ENCODE peak calls at places on chromosomes 5 and 9, in five cellular contexts. P is pancreas, H is body of pancreas, J is upper lobe of left lung, Z is tibial artery. W is an unnamed sample.

GRCh38 chr5:145838276-145838675 is 3.1 kb upstream of the PRELID2 start:
- DNase-seq in P (no peak), H (peak), J (no peak), Z (no peak), W (no peak)

GRCh38 chr5:178422400-178422775 is 167.8 kb downstream of the COL23A1 start:
- DNase-seq in P (no peak), H (no peak), J (no peak), Z (no peak), W (no peak)

GRCh38 chr9:79817469-79818004 is 245.8 kb downstream of the TLE4 start:
- DNase-seq in P (no peak), H (no peak), J (no peak), Z (no peak), W (peak)

GRCh38 chr9:134328341-134328840 is 2.1 kb downstream of the RXRA start:
- DNase-seq in P (no peak), H (no peak), J (peak), Z (no peak), W (no peak)

GRCh38 chr9:129276486-129277260 is 98.6 kb upstream of the IER5L start:
- DNase-seq in P (no peak), H (no peak), J (peak), Z (peak), W (no peak)

GRCh38 chr5:24065786-24066185 is 558.4 kb downstream of the PRDM9 start:
- DNase-seq in P (no peak), H (no peak), J (no peak), Z (no peak), W (no peak)

GRCh38 chr9:14910178-14910805 is at the start of gene FREM1:
- DNase-seq in P (peak), H (peak), J (no peak), Z (peak), W (no peak)

GRCh38 chr5:36252722-36253340 is 11.1 kb upstream of the NADK2 start:
- DNase-seq in P (no peak), H (no peak), J (no peak), Z (no peak), W (no peak)

GRCh38 chr9:134066923-134067851 is 639 bp downstream of the BRD3 start:
- DNase-seq in P (peak), H (peak), J (no peak), Z (peak), W (peak)

GRCh38 chr5:42636425-42636824 is 120.2 kb upstream of the CCDC152 start:
- DNase-seq in P (no peak), H (no peak), J (no peak), Z (no peak), W (no peak)

GRCh38 chr9:34611251-34611810 is 566 bp downstream of the RPP25L start:
- DNase-seq in P (no peak), H (no peak), J (no peak), Z (no peak), W (no peak)

GRCh38 chr5:79086116-79086515 is 16.5 kb downstream of the BHMT2 start:
- DNase-seq in P (no peak), H (no peak), J (no peak), Z (no peak), W (peak)

DNA sequence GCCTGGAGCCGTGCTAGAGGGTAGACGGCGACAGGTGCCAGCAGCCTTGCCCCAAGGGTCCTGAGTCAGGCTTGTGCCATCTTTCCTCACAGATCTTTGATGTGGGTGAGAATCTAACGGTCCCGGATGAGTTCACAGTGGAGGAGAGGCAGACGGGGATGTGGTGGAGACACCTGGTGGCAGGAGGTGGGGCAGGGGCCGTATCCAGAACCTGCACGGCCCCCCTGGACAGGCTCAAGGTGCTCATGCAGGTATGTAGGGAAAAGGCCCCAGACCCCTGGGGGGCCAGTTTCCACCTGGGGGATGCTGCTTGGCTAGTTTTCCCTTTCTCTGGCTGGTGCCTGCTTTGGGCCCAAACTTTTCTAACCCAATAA is 24.0 kb downstream of the PTGES2 start:
- DNase-seq in P (no peak), H (peak), J (no peak), Z (no peak), W (no peak)
- TF ChIP-seq CTCF in P (no peak), H (no peak), J (no peak), Z (no peak), W (no peak)

DNA sequence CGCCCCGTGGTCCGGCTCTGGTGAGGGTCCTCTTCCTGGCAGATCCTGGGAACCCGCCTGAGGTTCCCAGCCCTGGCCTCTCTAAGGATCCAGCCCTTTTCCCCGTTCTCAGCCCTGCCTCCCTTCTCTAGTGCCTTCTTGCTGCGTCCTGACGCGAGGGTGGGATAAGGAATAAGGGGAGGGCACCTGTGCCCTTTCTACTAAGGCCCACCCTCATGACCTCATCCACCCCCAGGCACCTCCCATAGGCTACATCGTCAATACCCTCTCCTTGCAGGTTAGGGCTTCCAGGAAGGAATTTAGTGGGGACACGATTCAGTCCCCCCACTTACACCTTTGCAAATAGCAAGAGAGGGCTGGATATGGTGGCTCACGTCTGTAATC is 10.7 kb upstream of the DIPK1B start:
- DNase-seq in P (no peak), H (no peak), J (no peak), Z (no peak), W (no peak)
- H3K4me3 ChIP-seq in P (no peak), H (no peak), J (no peak), Z (no peak), W (peak)

GRCh38 chr5:52800394-52801213 is 12.9 kb downstream of the ITGA1 start:
- DNase-seq in P (peak), H (peak), J (peak), Z (peak), W (peak)
- TF ChIP-seq CTCF in P (no peak), H (no peak), J (peak), Z (no peak), W (no peak)

DNA sequence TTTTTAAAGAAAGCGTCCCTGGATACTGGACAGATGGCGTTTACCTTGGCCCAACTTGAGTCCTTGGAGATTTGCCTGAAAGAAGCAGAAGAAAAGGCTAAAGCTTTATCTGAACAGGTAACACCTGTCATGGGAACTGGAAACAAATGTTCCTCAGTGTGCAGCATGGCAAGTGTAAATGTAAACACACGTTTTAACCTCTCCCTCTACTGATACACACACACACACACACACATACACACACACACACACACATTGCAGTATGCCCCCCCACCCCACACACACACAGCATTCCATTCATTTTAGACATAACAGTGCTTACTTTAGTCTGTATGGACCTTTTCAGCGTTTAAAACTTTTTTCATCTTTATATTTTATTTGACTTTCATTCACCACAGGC is 51.1 kb downstream of the CCDC192 start:
- DNase-seq in P (no peak), H (peak), J (no peak), Z (no peak), W (no peak)
- H3K4me3 ChIP-seq in P (no peak), H (no peak), J (no peak), Z (no peak), W (no peak)

DNA sequence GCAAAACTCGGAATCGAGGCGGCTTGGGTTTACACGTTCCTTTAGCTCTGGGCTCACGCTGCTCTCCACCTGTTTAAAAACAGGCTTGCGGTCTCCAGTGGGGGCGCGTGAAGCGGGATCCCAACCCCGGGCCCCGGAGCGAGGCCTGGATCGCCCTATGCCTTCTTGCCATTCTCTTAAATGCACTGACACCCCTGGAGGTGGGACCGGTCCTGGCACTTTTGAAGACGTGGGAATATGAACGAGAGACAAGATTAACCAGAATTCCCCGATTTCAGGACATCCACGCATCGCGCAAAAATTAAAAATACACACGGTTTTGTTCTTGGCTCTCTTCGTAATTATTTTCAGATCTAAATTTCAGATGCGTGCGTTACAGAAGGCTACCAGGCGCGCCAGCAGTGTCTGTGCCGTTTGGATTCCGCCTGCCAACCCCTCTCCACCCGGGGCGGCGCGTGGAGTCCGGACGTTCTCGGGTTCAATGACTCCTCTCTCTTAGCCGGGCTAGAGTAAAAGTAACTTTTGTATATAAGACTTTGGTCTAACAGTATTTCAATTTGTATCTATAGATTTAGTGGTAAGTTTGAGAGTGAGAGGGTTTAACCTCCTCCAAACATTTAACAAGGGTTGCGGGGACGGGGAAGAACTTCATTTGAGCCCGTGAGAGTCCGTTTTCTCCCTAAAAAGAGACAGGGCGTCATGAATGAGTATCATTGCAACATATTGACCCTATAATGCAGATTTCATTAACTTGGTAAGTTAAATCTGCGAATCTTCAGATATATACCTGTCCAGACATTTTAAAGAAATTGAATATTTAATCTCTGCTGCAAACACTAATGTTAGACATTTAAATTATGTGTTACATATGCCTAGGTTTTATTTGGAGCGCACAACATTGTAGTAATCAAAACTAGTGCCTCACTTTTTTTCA is 3.8 kb downstream of the FOXD1 start:
- DNase-seq in P (no peak), H (no peak), J (no peak), Z (no peak), W (no peak)
- TF ChIP-seq CTCF in P (no peak), H (no peak), J (no peak), Z (no peak), W (no peak)

GRCh38 chr9:95351051-95351450 is 33.5 kb upstream of the FANCC start:
- DNase-seq in P (no peak), H (no peak), J (no peak), Z (no peak), W (no peak)

GRCh38 chr9:95344735-95345134 is 27.2 kb upstream of the FANCC start:
- DNase-seq in P (no peak), H (no peak), J (no peak), Z (no peak), W (no peak)

GRCh38 chr9:95346021-95346420 is 28.5 kb upstream of the FANCC start:
- DNase-seq in P (no peak), H (no peak), J (no peak), Z (no peak), W (no peak)

GRCh38 chr9:95350266-95350665 is 32.8 kb upstream of the FANCC start:
- DNase-seq in P (no peak), H (no peak), J (no peak), Z (no peak), W (no peak)

GRCh38 chr9:95349109-95350038 is 31.9 kb upstream of the FANCC start:
- DNase-seq in P (peak), H (no peak), J (no peak), Z (no peak), W (no peak)
- H3K4me3 ChIP-seq in P (no peak), H (no peak), J (peak), Z (peak), W (no peak)

W was measured in GM12865.